ENCODE peak calls at places on chromosome 3, in six cellular contexts. One of them, this sample, is unnamed.

GRCh38 chr3:125011941-125012340 is 43.9 kb downstream of the HEG1 start:
- DNase-seq in IMR-90: peak
- DNase-seq in A549: no peak
- DNase-seq in SK-N-SH: no peak
- DNase-seq in K562: no peak
- DNase-seq in HepG2: no peak
- DNase-seq in this sample: no peak

GRCh38 chr3:76038949-76039348 is 253.6 kb upstream of the ZNF717 start:
- DNase-seq in A549: no peak
- DNase-seq in HepG2: no peak
- DNase-seq in SK-N-SH: no peak
- DNase-seq in IMR-90: no peak
- DNase-seq in K562: no peak
- DNase-seq in this sample: no peak

GRCh38 chr3:21942328-21942727 is 191.3 kb upstream of the ZNF385D start:
- DNase-seq in SK-N-SH: no peak
- DNase-seq in K562: no peak
- DNase-seq in IMR-90: peak
- DNase-seq in A549: no peak
- DNase-seq in HepG2: no peak
- DNase-seq in this sample: no peak

GRCh38 chr3:72448858-72449257 is 399.4 kb downstream of the SHQ1 start:
- DNase-seq in K562: peak
- DNase-seq in IMR-90: no peak
- DNase-seq in HepG2: peak
- DNase-seq in A549: no peak
- DNase-seq in SK-N-SH: no peak
- DNase-seq in this sample: no peak

GRCh38 chr3:187064210-187065115 is 74.8 kb downstream of the RPL39L start:
- DNase-seq in A549: no peak
- DNase-seq in IMR-90: peak
- DNase-seq in HepG2: peak
- DNase-seq in SK-N-SH: peak
- DNase-seq in K562: no peak
- DNase-seq in this sample: no peak

GRCh38 chr3:105094588-105094987 is 272.1 kb upstream of the ALCAM start:
- DNase-seq in HepG2: no peak
- DNase-seq in A549: no peak
- DNase-seq in SK-N-SH: no peak
- DNase-seq in K562: no peak
- DNase-seq in IMR-90: no peak
- DNase-seq in this sample: no peak

GRCh38 chr3:15845475-15845874 is 47.7 kb upstream of the ANKRD28 start:
- DNase-seq in A549: no peak
- DNase-seq in SK-N-SH: no peak
- DNase-seq in K562: no peak
- DNase-seq in IMR-90: no peak
- DNase-seq in HepG2: no peak
- DNase-seq in this sample: no peak

GRCh38 chr3:30282052-30282708 is 324.2 kb upstream of the TGFBR2 start:
- DNase-seq in HepG2: peak
- DNase-seq in SK-N-SH: no peak
- DNase-seq in A549: peak
- DNase-seq in K562: no peak
- DNase-seq in IMR-90: peak
- DNase-seq in this sample: no peak

GRCh38 chr3:142019794-142020320 is 129.5 kb downstream of the TFDP2 start:
- DNase-seq in SK-N-SH: no peak
- DNase-seq in HepG2: no peak
- DNase-seq in A549: no peak
- DNase-seq in IMR-90: peak
- DNase-seq in K562: no peak
- DNase-seq in this sample: peak

GRCh38 chr3:26312826-26313225 is 309.7 kb upstream of the LRRC3B start:
- DNase-seq in IMR-90: no peak
- DNase-seq in K562: no peak
- DNase-seq in A549: no peak
- DNase-seq in HepG2: no peak
- DNase-seq in SK-N-SH: no peak
- DNase-seq in this sample: no peak

GRCh38 chr3:162437480-162437879 is 940.9 kb downstream of the OTOL1 start:
- DNase-seq in K562: no peak
- DNase-seq in IMR-90: peak
- DNase-seq in A549: no peak
- DNase-seq in HepG2: no peak
- DNase-seq in SK-N-SH: no peak
- DNase-seq in this sample: no peak

GRCh38 chr3:186287723-186288122 is 74.3 kb downstream of the DGKG start:
- DNase-seq in SK-N-SH: no peak
- DNase-seq in A549: no peak
- DNase-seq in IMR-90: peak
- DNase-seq in HepG2: no peak
- DNase-seq in K562: no peak
- DNase-seq in this sample: no peak

GRCh38 chr3:24748472-24748871 is 253.8 kb upstream of the THRB start:
- DNase-seq in A549: no peak
- DNase-seq in K562: no peak
- DNase-seq in HepG2: no peak
- DNase-seq in SK-N-SH: no peak
- DNase-seq in IMR-90: no peak
- DNase-seq in this sample: no peak

GRCh38 chr3:32443471-32443870 is 51.8 kb downstream of the CMTM7 start:
- DNase-seq in K562: no peak
- DNase-seq in SK-N-SH: no peak
- DNase-seq in IMR-90: peak
- DNase-seq in HepG2: no peak
- DNase-seq in A549: no peak
- DNase-seq in this sample: no peak

GRCh38 chr3:11095932-11096265 is 58.4 kb upstream of the HRH1 start:
- DNase-seq in A549: peak
- DNase-seq in IMR-90: peak
- DNase-seq in K562: no peak
- DNase-seq in SK-N-SH: no peak
- DNase-seq in HepG2: no peak
- DNase-seq in this sample: no peak

GRCh38 chr3:156519758-156520162 is 35.2 kb downstream of the SSR3 start:
- DNase-seq in SK-N-SH: no peak
- DNase-seq in K562: no peak
- DNase-seq in HepG2: no peak
- DNase-seq in IMR-90: no peak
- DNase-seq in A549: no peak
- DNase-seq in this sample: peak

GRCh38 chr3:175338775-175339535 is 479.8 kb downstream of the NAALADL2 start:
- DNase-seq in IMR-90: peak
- DNase-seq in SK-N-SH: no peak
- DNase-seq in HepG2: no peak
- DNase-seq in K562: no peak
- DNase-seq in A549: peak
- DNase-seq in this sample: no peak

GRCh38 chr3:185822221-185822956 is 2.5 kb downstream of the IGF2BP2 start:
- DNase-seq in A549: no peak
- DNase-seq in IMR-90: peak
- DNase-seq in SK-N-SH: no peak
- DNase-seq in K562: peak
- DNase-seq in HepG2: peak
- DNase-seq in this sample: no peak

GRCh38 chr3:172746476-172746875 is 4.0 kb upstream of the ECT2 start:
- DNase-seq in HepG2: no peak
- DNase-seq in SK-N-SH: no peak
- DNase-seq in K562: no peak
- DNase-seq in IMR-90: peak
- DNase-seq in A549: no peak
- DNase-seq in this sample: no peak

GRCh38 chr3:4656059-4656458 is 162.9 kb downstream of the ITPR1 start:
- DNase-seq in K562: peak
- DNase-seq in A549: peak
- DNase-seq in SK-N-SH: peak
- DNase-seq in HepG2: peak
- DNase-seq in IMR-90: peak
- DNase-seq in this sample: no peak

GRCh38 chr3:150128126-150128525 is 157.4 kb upstream of the PFN2 start:
- DNase-seq in K562: no peak
- DNase-seq in SK-N-SH: no peak
- DNase-seq in HepG2: no peak
- DNase-seq in IMR-90: no peak
- DNase-seq in A549: no peak
- DNase-seq in this sample: no peak

GRCh38 chr3:106560451-106560966 is 691.7 kb upstream of the CBLB start:
- DNase-seq in IMR-90: peak
- DNase-seq in A549: peak
- DNase-seq in SK-N-SH: no peak
- DNase-seq in HepG2: no peak
- DNase-seq in K562: no peak
- DNase-seq in this sample: no peak

GRCh38 chr3:171234298-171235020 is 207.9 kb upstream of the SLC2A2 start:
- DNase-seq in HepG2: no peak
- DNase-seq in K562: no peak
- DNase-seq in A549: no peak
- DNase-seq in SK-N-SH: no peak
- DNase-seq in IMR-90: no peak
- DNase-seq in this sample: no peak

DNA sequence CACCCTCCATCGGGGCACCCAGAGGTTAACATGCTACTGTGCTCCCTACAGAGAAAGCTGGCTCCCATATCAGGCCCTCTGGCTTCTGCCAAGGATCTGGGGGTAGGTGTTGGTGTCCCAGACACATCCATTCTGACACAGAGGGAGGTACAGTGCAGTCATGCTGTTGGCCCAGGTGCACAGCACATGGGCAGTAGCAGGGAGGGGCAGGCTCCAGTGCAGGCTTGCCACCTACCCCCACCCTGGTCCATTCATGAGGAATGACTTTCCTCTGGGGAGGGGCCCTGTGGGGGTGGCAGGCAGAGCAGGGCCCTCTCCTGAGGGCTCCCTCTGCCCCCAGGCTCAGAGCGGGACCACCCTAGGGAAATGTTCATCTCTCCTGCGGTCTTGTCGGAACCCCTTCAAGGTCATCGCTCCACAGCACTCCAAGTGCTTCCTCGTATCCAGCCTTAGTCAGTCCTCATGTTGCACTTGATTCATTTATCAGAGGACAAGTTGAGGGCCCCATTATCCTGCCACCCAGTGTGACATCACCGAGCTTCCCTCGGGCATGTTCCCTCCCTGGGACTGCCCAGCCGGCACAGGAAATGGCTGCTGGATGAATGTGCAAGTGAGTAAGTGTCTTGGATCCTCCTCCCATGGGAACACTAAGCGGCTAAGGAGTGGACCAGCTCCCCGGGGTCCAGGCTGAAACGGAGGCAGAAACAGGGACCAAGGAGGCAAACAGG is 10.0 kb downstream of the DUSP7 start:
- DNase-seq in SK-N-SH: peak
- DNase-seq in A549: peak
- DNase-seq in HepG2: no peak
- DNase-seq in K562: no peak
- DNase-seq in IMR-90: peak
- DNase-seq in this sample: no peak
- TF ChIP-seq SMC3 in SK-N-SH: no peak
- TF ChIP-seq SMC3 in A549: no peak
- TF ChIP-seq SMC3 in HepG2: no peak
- TF ChIP-seq SMC3 in K562: no peak
- TF ChIP-seq SMC3 in IMR-90: no peak
- TF ChIP-seq SMC3 in this sample: no peak

GRCh38 chr3:53616330-53616729 is 121.9 kb downstream of the CACNA1D start:
- DNase-seq in K562: no peak
- DNase-seq in HepG2: no peak
- DNase-seq in IMR-90: no peak
- DNase-seq in SK-N-SH: no peak
- DNase-seq in A549: no peak
- DNase-seq in this sample: no peak

GRCh38 chr3:53613111-53613510 is 118.7 kb downstream of the CACNA1D start:
- DNase-seq in SK-N-SH: no peak
- DNase-seq in A549: no peak
- DNase-seq in K562: no peak
- DNase-seq in IMR-90: no peak
- DNase-seq in HepG2: no peak
- DNase-seq in this sample: no peak

GRCh38 chr3:53616971-53617892 is 122.8 kb downstream of the CACNA1D start:
- DNase-seq in IMR-90: no peak
- DNase-seq in SK-N-SH: no peak
- DNase-seq in K562: no peak
- DNase-seq in HepG2: no peak
- DNase-seq in A549: no peak
- DNase-seq in this sample: no peak

GRCh38 chr3:53614307-53614706 is 119.9 kb downstream of the CACNA1D start:
- DNase-seq in IMR-90: no peak
- DNase-seq in K562: no peak
- DNase-seq in HepG2: no peak
- DNase-seq in SK-N-SH: no peak
- DNase-seq in A549: no peak
- DNase-seq in this sample: no peak

DNA sequence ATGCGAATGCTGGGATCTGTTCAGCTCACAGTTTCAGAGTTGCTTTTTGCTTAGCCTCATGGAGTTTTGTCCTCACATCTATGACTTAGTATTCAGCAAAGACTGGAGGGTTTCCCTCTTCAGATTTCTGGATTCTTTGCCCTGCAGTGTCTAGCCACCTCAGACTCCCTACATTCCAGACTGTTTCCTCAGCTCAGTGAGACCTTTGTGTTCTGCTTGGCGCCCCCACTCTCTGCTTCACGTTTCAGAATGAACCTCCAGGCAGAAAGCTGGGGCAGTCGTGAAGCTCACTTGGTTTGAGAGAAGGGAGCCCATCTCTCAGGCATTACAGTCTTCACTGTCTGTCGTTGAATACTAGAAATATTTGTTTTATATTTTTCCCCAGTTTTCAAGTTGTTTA is 118.1 kb downstream of the CACNA1D start:
- DNase-seq in IMR-90: no peak
- DNase-seq in HepG2: no peak
- DNase-seq in SK-N-SH: no peak
- DNase-seq in A549: no peak
- DNase-seq in K562: no peak
- DNase-seq in this sample: no peak
- TF ChIP-seq SMC3 in IMR-90: no peak
- TF ChIP-seq SMC3 in HepG2: no peak
- TF ChIP-seq SMC3 in SK-N-SH: no peak
- TF ChIP-seq SMC3 in A549: no peak
- TF ChIP-seq SMC3 in K562: no peak
- TF ChIP-seq SMC3 in this sample: no peak

DNA sequence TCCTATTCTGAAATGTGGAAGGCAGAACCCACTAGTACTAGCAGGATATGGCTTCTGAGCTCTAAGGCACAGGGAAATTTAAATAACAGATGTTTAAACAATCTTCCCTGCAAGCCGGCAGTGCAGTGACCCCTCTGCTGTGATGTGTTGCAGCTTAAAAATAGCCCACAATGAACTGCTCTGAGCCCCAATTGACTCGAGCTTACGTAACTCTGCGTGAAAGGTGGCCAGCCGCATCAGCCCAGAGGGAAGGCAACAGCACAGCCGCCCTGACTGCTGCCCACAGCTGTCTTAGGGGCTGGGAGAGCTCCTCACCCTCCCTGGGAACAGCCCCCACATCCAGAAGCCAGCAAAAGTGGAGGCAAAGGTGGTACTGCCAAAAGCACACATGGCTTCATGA is 12.5 kb upstream of the CAMKV start:
- DNase-seq in A549: no peak
- DNase-seq in IMR-90: peak
- DNase-seq in SK-N-SH: no peak
- DNase-seq in HepG2: no peak
- DNase-seq in K562: no peak
- DNase-seq in this sample: no peak
- TF ChIP-seq SMC3 in A549: no peak
- TF ChIP-seq SMC3 in IMR-90: no peak
- TF ChIP-seq SMC3 in SK-N-SH: no peak
- TF ChIP-seq SMC3 in HepG2: no peak
- TF ChIP-seq SMC3 in K562: no peak
- TF ChIP-seq SMC3 in this sample: no peak

GRCh38 chr3:86420990-86421739 is 569.8 kb downstream of the VGLL3 start:
- DNase-seq in IMR-90: no peak
- DNase-seq in SK-N-SH: no peak
- DNase-seq in K562: no peak
- DNase-seq in A549: no peak
- DNase-seq in HepG2: no peak
- DNase-seq in this sample: no peak
- TF ChIP-seq SMC3 in IMR-90: no peak
- TF ChIP-seq SMC3 in SK-N-SH: no peak
- TF ChIP-seq SMC3 in K562: no peak
- TF ChIP-seq SMC3 in A549: no peak
- TF ChIP-seq SMC3 in HepG2: no peak
- TF ChIP-seq SMC3 in this sample: no peak

This sample was measured in GM12878.